ENCODE peak calls at places on chromosome 3, in seven cellular contexts. C, I, Y, T, V, Q and E are unnamed samples.

GRCh38 chr3:42057561-42058211 is 33.5 kb upstream of the TRAK1 start:
- DNase-seq in C (no peak), Q (no peak), Y (no peak), T (peak; percentile 37), V (no peak), I (peak; percentile 43), E (peak; percentile 38)

GRCh38 chr3:64732570-64732969 is 44.8 kb upstream of the ADAMTS9 start:
- DNase-seq in C (no peak), V (no peak), Y (no peak), Q (no peak), T (no peak), I (no peak), E (no peak)

GRCh38 chr3:58536501-58537411 is at the start of gene ACOX2:
- DNase-seq in V (peak; percentile 48), Y (no peak), C (no peak), Q (no peak), T (peak; percentile 92), I (no peak), E (peak; percentile 42)

GRCh38 chr3:28018925-28019718 is 222.3 kb upstream of the CMC1 start:
- DNase-seq in C (no peak), V (no peak), Y (no peak), T (no peak), Q (no peak), I (no peak), E (no peak)

GRCh38 chr3:156455839-156456238 is 99.1 kb downstream of the SSR3 start:
- DNase-seq in Q (peak; percentile 44), T (no peak), C (peak; percentile 85), I (no peak), Y (no peak), V (no peak), E (no peak)

GRCh38 chr3:2920103-2920502 is 190.1 kb downstream of the IL5RA start:
- DNase-seq in I (no peak), T (no peak), V (no peak), C (no peak), Y (no peak), Q (no peak), E (no peak)

GRCh38 chr3:34258271-34259015 is 460.0 kb downstream of the PDCD6IP start:
- DNase-seq in Q (no peak), I (no peak), T (no peak), V (no peak), C (no peak), Y (no peak), E (no peak)

GRCh38 chr3:101261506-101261905 is 58.9 kb downstream of the IMPG2 start:
- DNase-seq in T (no peak), I (no peak), V (no peak), C (no peak), Q (no peak), Y (no peak), E (no peak)

GRCh38 chr3:182325213-182325941 is 467.9 kb upstream of the ATP11B start:
- DNase-seq in Y (no peak), Q (no peak), C (no peak), I (no peak), T (no peak), V (no peak), E (no peak)

DNA sequence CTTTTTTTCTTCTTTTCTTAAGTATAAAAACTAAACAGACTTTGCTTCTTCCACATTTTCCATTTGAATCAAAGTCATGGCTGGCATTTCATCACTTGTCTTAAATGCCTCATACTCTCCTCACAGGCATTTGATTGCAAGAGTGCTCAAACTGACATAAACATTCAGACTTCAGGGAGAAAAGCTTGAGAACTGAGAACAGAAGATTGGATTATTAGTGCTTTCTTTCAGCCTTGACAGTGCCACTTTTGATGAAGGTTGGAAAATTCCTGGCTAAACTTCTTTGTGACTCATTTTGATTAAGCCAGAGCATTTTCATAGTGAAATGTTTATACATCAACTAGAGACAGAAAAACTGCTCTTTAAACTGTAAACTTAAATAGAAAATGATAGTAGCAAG is 544.4 kb downstream of the DIPK2A start:
- DNase-seq in C (no peak), Q (no peak), Y (no peak), I (no peak), V (no peak), T (no peak), E (no peak)
- TF ChIP-seq EP300 in C (no peak), Q (no peak), Y (no peak), I (no peak), V (no peak), T (no peak), E (no peak)

GRCh38 chr3:52428151-52429005 is 16.5 kb downstream of the SEMA3G start:
- DNase-seq in Q (peak; percentile 76), C (peak; percentile 35), V (peak; percentile 70), T (peak; percentile 76), Y (peak; percentile 70), I (no peak), E (peak; percentile 54)
- TF ChIP-seq POLR2AphosphoS5 in Q (no peak), C (no peak), V (no peak), T (no peak), Y (no peak), I (no peak), E (no peak)

GRCh38 chr3:190289989-190290388 is 32.3 kb downstream of the CLDN1 start:
- DNase-seq in Y (no peak), V (no peak), T (no peak), I (no peak), Q (no peak), C (no peak), E (no peak)

GRCh38 chr3:190288836-190289235 is 33.4 kb downstream of the CLDN1 start:
- DNase-seq in Q (no peak), Y (no peak), C (no peak), T (no peak), V (no peak), I (no peak), E (no peak)

GRCh38 chr3:190281308-190282051 is 40.8 kb downstream of the CLDN1 start:
- DNase-seq in V (no peak), Y (no peak), I (no peak), T (no peak), C (no peak), Q (peak; percentile 76), E (no peak)

DNA sequence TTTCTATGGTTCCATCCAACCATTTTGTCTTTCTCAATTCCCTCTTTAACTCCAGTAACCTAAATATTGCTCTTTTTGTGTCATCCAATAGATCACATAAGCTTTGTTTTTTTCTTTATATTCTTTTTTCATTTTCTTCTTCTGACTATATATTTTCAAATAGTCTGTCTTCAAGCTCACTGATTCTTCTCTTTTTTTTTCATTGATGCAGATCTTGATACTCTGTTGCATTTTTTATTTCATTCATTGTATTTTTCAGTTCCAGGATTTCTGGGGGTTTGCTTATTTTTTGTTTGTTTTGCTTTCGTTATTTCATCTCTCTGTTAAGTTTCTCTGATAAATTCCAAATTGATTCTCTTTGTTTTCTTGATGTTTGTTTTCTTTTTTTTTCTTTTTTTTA is 36.2 kb downstream of the CLDN1 start:
- DNase-seq in V (no peak), T (no peak), I (no peak), C (no peak), Q (no peak), Y (no peak), E (no peak)
- TF ChIP-seq EP300 in V (no peak), T (no peak), I (no peak), C (no peak), Q (no peak), Y (no peak), E (no peak)

GRCh38 chr3:48429416-48430358 is at the start of gene PLXNB1:
- DNase-seq in Y (peak; percentile 93), Q (peak; percentile 97), C (peak; percentile 83), V (peak; percentile 81), T (peak; percentile 95), I (peak; percentile 89), E (peak; percentile 84)
- TF ChIP-seq POLR2AphosphoS5 in Y (no peak), Q (peak; percentile 87), C (no peak), V (no peak), T (peak; percentile 41), I (no peak), E (no peak)

GRCh38 chr3:195887670-195888069 is 20.7 kb downstream of the TNK2 start:
- DNase-seq in I (no peak), T (no peak), Y (no peak), V (no peak), C (no peak), Q (no peak), E (no peak)
- TF ChIP-seq EP300 in I (no peak), T (no peak), Y (no peak), V (no peak), C (no peak), Q (no peak), E (no peak)

GRCh38 chr3:77525283-77525682 is 485.4 kb downstream of the ROBO2 start:
- DNase-seq in V (no peak), I (no peak), Y (no peak), C (no peak), Q (no peak), T (no peak), E (no peak)

GRCh38 chr3:77530870-77531269 is 491.0 kb downstream of the ROBO2 start:
- DNase-seq in I (no peak), Y (no peak), C (no peak), Q (no peak), V (no peak), T (no peak), E (no peak)

GRCh38 chr3:77529522-77529921 is 489.6 kb downstream of the ROBO2 start:
- DNase-seq in Q (no peak), V (no peak), Y (no peak), C (no peak), I (no peak), T (no peak), E (no peak)

GRCh38 chr3:77524467-77524866 is 484.6 kb downstream of the ROBO2 start:
- DNase-seq in Q (no peak), Y (no peak), C (no peak), I (no peak), T (no peak), V (no peak), E (no peak)

DNA sequence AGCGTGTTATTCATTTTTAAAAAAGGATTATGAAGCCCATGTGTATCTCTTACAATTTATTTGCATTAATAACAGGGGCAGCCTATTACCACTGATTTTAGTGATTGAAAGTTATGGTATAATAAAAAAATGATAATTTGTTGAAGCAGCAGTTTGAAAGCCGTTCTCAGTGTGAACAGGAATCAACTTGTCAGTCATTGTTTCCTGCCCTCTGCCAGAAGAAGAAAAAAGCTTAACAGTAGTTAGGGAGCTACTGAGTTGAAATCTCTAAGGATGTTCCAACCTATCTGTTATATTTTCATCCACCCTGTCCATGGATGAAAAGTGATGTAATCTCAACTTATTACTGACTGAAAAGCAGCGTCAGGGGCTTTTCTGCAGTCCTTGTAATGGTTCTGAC is 486.7 kb downstream of the ROBO2 start:
- DNase-seq in Y (no peak), C (no peak), V (no peak), I (no peak), T (no peak), Q (no peak), E (no peak)
- TF ChIP-seq POLR2AphosphoS5 in Y (no peak), C (no peak), V (no peak), I (no peak), T (no peak), Q (no peak), E (no peak)